ENCODE peak calls at places on chromosomes 13 and 19, in eight cellular contexts. N, C, S, L, I, O, K and J are unnamed samples.

GRCh38 chr19:23991170-23991569 is 76.5 kb downstream of the ZNF726 start:
- DNase-seq in N (no peak), C (no peak), S (peak), L (peak), I (no peak), O (peak), K (peak), J (no peak)

GRCh38 chr19:540867-541637 is 2.8 kb upstream of the GZMM start:
- DNase-seq in N (no peak), C (no peak), S (no peak), L (no peak), I (no peak), O (no peak), K (no peak), J (no peak)

GRCh38 chr13:84845875-84846619 is 953.2 kb downstream of the SLITRK6 start:
- DNase-seq in N (no peak), C (no peak), S (no peak), L (no peak), I (no peak), O (no peak), K (no peak), J (no peak)

GRCh38 chr13:112684444-112684843 is 5.4 kb upstream of the ATP11A start:
- DNase-seq in N (no peak), C (no peak), S (no peak), L (no peak), I (no peak), O (no peak), K (no peak), J (no peak)

GRCh38 chr13:44013666-44014291 is 134.1 kb downstream of the LACC1 start:
- DNase-seq in N (no peak), C (peak), S (no peak), L (peak), I (no peak), O (peak), K (peak), J (no peak)

GRCh38 chr19:52923782-52924593 is 760 bp upstream of the ZNF888 start:
- DNase-seq in N (no peak), C (peak), S (peak), L (peak), I (peak), O (peak), K (peak), J (no peak)

GRCh38 chr19:14475251-14476073 is at the start of gene PTGER1:
- DNase-seq in N (no peak), C (peak), S (no peak), L (peak), I (no peak), O (peak), K (no peak), J (no peak)

GRCh38 chr19:17180997-17181702 is 34.0 kb upstream of the USE1 start:
- DNase-seq in N (no peak), C (no peak), S (no peak), L (no peak), I (no peak), O (no peak), K (no peak), J (no peak)

GRCh38 chr13:45702088-45702487 is at the start of gene CBY2:
- DNase-seq in N (no peak), C (no peak), S (no peak), L (no peak), I (no peak), O (no peak), K (no peak), J (no peak)

GRCh38 chr19:4183967-4184717 is 1.7 kb downstream of the ANKRD24 start:
- DNase-seq in N (no peak), C (no peak), S (no peak), L (no peak), I (no peak), O (no peak), K (no peak), J (no peak)

GRCh38 chr19:33438016-33438671 is 64.6 kb downstream of the CEBPG start:
- DNase-seq in N (no peak), C (peak), S (no peak), L (peak), I (no peak), O (peak), K (peak), J (no peak)
- TF ChIP-seq CTCF in N (no peak), C (no peak), S (no peak), L (no peak), I (no peak), O (no peak), K (peak), J (no peak)

GRCh38 chr19:19404879-19405860 is at the start of gene GATAD2A:
- DNase-seq in N (peak), C (peak), S (peak), L (peak), I (peak), O (peak), K (peak), J (peak)

GRCh38 chr19:19409235-19410030 is 4.0 kb downstream of the GATAD2A start:
- DNase-seq in N (no peak), C (no peak), S (no peak), L (no peak), I (no peak), O (no peak), K (no peak), J (no peak)

GRCh38 chr19:19405919-19406877 is 723 bp downstream of the GATAD2A start:
- DNase-seq in N (no peak), C (peak), S (peak), L (peak), I (no peak), O (peak), K (peak), J (peak)

GRCh38 chr19:19407640-19407933 is 2.1 kb downstream of the GATAD2A start:
- DNase-seq in N (no peak), C (no peak), S (no peak), L (no peak), I (no peak), O (no peak), K (no peak), J (no peak)

GRCh38 chr19:19406878-19407639 is 1.6 kb downstream of the GATAD2A start:
- DNase-seq in N (no peak), C (peak), S (peak), L (peak), I (peak), O (peak), K (no peak), J (no peak)
- TF ChIP-seq CTCF in N (peak), C (peak), S (peak), L (peak), I (no peak), O (peak), K (no peak), J (no peak)

GRCh38 chr19:18292460-18292809 is 11.0 kb upstream of the JUND start:
- DNase-seq in N (no peak), C (no peak), S (no peak), L (no peak), I (peak), O (no peak), K (no peak), J (no peak)

GRCh38 chr19:18294467-18294864 is 13.0 kb upstream of the JUND start:
- DNase-seq in N (no peak), C (peak), S (no peak), L (no peak), I (no peak), O (peak), K (no peak), J (no peak)

GRCh38 chr19:18292810-18293641 is 11.6 kb upstream of the JUND start:
- DNase-seq in N (peak), C (peak), S (peak), L (peak), I (peak), O (peak), K (peak), J (no peak)

GRCh38 chr19:18295034-18295451 is 13.6 kb upstream of the JUND start:
- DNase-seq in N (no peak), C (no peak), S (no peak), L (no peak), I (no peak), O (no peak), K (no peak), J (no peak)

DNA sequence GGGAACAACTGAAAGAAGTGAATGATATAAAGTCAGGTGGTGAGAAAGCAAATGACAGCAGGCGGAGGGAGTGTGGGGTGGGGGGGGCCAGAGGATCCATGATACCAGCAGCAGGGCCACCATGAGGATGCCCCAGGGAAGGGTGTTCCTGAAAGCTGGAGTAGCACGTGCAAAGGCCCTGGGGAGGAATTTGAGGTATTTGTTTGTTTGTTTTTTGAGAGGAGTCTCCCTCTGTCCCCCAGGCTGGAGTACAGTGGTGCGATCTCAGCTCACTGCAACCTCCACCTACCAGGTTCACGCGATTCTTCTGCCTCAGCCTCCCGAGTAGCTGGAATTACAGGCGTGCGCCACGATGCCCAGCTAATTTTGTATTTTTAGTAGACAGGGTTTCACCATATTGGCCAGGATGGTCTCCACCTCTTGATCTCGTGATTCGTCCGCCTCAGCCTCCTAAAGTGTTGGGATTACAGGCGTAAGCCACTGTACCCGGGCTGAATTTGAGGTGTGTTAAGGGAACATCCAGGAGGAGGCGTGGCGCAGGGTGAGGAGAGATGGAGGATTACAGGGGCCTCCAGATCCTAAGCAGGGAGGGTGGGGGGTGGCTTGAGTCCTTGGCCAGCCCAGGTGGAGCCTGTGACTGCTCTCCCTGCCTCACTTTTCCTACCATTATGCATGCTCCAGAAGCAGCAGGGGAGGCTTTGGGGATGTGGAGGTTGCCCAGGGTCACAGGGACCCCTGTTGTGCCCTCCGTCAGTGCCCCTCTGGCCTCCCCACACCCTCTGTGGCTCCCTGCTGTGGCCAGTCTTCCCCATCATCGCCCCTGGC is 12.4 kb upstream of the JUND start:
- DNase-seq in N (no peak), C (no peak), S (no peak), L (no peak), I (no peak), O (no peak), K (no peak), J (no peak)
- TF ChIP-seq CTCF in N (no peak), C (no peak), S (no peak), L (no peak), I (no peak), O (no peak), K (no peak), J (no peak)

GRCh38 chr19:33445752-33446070 is 72.2 kb downstream of the CEBPG start:
- DNase-seq in N (no peak), C (no peak), S (no peak), L (no peak), I (no peak), O (no peak), K (no peak), J (no peak)

GRCh38 chr19:33448159-33448516 is 73.5 kb downstream of the PEPD start:
- DNase-seq in N (no peak), C (no peak), S (no peak), L (no peak), I (no peak), O (no peak), K (no peak), J (no peak)

GRCh38 chr19:33446156-33446917 is 72.8 kb downstream of the CEBPG start:
- DNase-seq in N (no peak), C (no peak), S (no peak), L (no peak), I (no peak), O (peak), K (no peak), J (no peak)

GRCh38 chr19:33446918-33447293 is 73.4 kb downstream of the CEBPG start:
- DNase-seq in N (no peak), C (no peak), S (no peak), L (no peak), I (no peak), O (no peak), K (no peak), J (no peak)

DNA sequence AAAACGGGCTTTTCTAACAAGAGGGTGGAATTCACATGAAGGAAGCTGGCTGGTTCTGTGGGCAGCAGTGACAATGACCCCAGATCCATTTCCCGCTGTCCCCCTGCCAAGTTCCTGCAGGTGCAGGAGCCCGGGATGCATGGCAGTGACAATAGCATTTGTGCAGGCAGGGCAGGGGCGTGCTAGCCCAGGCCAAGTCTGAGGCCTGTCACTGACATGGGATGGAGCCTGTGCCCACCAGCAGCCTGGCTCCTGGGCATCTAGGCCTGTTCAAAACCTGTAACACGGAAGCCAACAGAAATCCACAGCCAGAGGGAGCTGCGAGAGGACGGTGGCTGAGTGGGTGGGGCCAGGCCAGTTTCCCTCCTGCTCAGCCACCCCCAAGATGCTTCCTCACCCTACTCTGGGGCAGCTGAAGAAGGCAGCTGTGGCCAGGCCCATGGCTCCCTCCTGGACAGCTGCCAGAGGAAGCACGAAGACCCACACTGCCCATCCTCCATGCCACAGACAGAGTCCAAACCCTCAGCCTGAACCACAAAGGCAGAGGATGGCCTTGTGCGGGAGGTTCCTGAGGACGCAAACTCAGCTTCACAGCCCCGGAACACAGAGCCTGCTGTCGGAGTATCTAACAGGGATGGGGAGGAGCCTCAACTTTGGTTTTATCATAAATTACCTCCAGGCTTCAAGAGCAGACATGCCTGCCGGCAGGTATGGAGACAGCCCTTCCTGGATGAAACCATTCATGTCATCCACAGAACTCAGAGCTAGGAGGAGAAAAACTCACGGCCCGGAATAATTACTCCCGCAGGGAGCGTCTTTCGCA is 74.0 kb downstream of the CEBPG start:
- DNase-seq in N (no peak), C (no peak), S (no peak), L (no peak), I (no peak), O (no peak), K (no peak), J (no peak)
- TF ChIP-seq CTCF in N (no peak), C (no peak), S (no peak), L (no peak), I (no peak), O (no peak), K (no peak), J (no peak)

GRCh38 chr19:28980236-28980868 is 232.6 kb downstream of the UQCRFS1 start:
- DNase-seq in N (no peak), C (peak), S (no peak), L (peak), I (no peak), O (no peak), K (no peak), J (no peak)
- TF ChIP-seq CTCF in N (no peak), C (peak), S (no peak), L (peak), I (no peak), O (peak), K (peak), J (peak)

GRCh38 chr19:40534148-40534547 is 42.5 kb upstream of the SHKBP1 start:
- DNase-seq in N (no peak), C (no peak), S (no peak), L (no peak), I (no peak), O (no peak), K (no peak), J (no peak)

GRCh38 chr19:40528533-40529092 is 48.1 kb upstream of the SHKBP1 start:
- DNase-seq in N (no peak), C (no peak), S (no peak), L (no peak), I (no peak), O (no peak), K (no peak), J (no peak)

GRCh38 chr19:40529093-40529954 is 47.3 kb upstream of the SHKBP1 start:
- DNase-seq in N (peak), C (peak), S (peak), L (peak), I (peak), O (peak), K (peak), J (peak)

GRCh38 chr19:40530091-40530901 is 46.4 kb upstream of the SHKBP1 start:
- DNase-seq in N (no peak), C (peak), S (peak), L (no peak), I (no peak), O (no peak), K (no peak), J (peak)

GRCh38 chr19:40533508-40533907 is 43.2 kb upstream of the SHKBP1 start:
- DNase-seq in N (no peak), C (peak), S (no peak), L (no peak), I (no peak), O (no peak), K (no peak), J (no peak)
- TF ChIP-seq CTCF in N (no peak), C (peak), S (no peak), L (peak), I (no peak), O (peak), K (no peak), J (no peak)

GRCh38 chr13:99659234-99659633 is 158.0 kb downstream of the TM9SF2 start:
- DNase-seq in N (no peak), C (no peak), S (no peak), L (no peak), I (no peak), O (no peak), K (no peak), J (no peak)
- TF ChIP-seq CTCF in N (no peak), C (no peak), S (no peak), L (no peak), I (no peak), O (no peak), K (no peak), J (no peak)

DNA sequence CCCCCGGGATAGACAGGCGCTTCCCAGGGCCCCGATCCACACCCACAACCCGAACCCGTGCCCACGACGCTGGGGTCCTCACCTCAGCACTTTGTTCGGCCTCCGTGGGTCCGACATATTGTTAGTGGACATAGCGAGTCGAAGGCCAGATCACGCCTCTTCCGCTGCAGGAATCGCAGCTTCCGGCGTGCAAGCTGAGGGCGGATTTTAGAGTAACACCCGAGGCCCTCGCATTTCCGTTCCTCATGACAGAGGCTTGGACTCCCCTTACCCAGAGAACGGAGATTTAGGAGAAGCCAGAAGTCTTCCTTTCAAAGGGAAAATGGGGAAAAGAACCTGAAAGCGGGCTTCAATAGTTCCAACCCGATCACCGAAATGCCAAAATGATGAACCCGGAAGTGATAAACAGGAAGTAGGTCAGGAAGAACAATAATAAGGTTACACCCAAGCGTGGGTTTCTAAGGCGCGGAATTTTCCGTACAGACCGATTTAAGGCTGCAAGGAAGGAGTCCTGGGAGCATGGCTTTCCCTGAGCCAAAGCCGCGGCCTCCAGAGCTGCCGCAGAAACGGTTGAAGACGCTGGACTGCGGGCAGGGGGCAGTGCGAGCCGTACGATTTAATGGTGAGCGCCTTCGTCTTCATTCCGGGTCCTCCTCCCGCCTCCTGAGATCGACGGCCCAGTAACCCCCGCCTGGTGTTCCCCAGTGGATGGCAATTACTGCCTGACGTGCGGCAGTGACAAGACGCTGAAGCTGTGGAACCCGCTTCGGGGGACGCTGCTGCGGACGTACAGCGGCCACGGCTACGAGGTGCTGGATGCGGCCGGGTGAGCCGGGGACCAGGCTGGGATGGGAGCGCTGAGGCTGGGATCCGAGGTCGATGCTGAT is 2.9 kb downstream of the WDR83 start:
- DNase-seq in N (peak), C (peak), S (peak), L (peak), I (peak), O (peak), K (peak), J (peak)
- TF ChIP-seq CTCF in N (no peak), C (no peak), S (no peak), L (no peak), I (no peak), O (no peak), K (no peak), J (peak)

DNA sequence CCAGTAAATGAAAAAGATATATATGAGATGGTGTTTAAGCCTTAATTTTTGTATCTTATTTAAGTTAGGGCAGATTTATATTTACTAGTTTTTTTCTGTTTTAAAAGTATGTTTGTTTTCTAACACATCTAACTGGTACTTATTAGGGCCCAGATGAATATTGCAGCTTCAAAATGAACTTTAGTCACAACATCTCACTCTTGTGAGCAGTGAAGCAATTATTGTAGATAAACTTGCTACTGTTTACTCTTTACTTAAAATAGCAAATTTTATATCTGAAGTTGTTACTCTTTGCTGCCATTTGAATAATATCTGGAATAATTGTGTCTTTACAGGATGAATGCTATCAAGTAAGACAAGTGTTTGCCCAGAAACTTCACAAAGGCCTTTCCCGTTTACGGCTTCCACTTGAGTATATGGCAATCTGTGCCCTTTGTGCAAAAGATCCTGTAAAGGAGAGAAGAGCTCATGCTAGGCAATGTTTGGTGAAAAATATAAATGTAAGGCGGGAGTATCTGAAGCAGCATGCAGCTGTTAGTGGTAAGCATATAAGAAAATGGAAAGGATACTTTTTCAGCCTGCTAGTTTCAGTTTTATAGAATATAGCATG is 166.8 kb downstream of the PDS5B start:
- DNase-seq in N (no peak), C (no peak), S (no peak), L (no peak), I (no peak), O (no peak), K (no peak), J (no peak)
- TF ChIP-seq CTCF in N (no peak), C (no peak), S (no peak), L (no peak), I (no peak), O (no peak), K (no peak), J (no peak)